ENCODE peak calls at places on chromosomes 4 and X, in six cellular contexts. One of them, this sample, is unnamed.

GRCh38 chr4:155722816-155723499 is 35.9 kb upstream of the GUCY1B1 start:
- DNase-seq in OCI-LY7: no peak
- DNase-seq in uterus: no peak
- DNase-seq in suprapubic skin: no peak
- DNase-seq in fibroblast of the conjunctiva: peak; percentile 54
- DNase-seq in iris pigment epithelial cell: peak; percentile 54
- DNase-seq in this sample: peak; percentile 9

GRCh38 chrX:11998944-11999343 is 139.3 kb upstream of the FRMPD4 start:
- DNase-seq in suprapubic skin: no peak
- DNase-seq in OCI-LY7: no peak
- DNase-seq in iris pigment epithelial cell: no peak
- DNase-seq in uterus: no peak
- DNase-seq in fibroblast of the conjunctiva: no peak
- DNase-seq in this sample: no peak

GRCh38 chr4:8033067-8033755 is 93.5 kb upstream of the AFAP1 start:
- DNase-seq in iris pigment epithelial cell: no peak
- DNase-seq in OCI-LY7: no peak
- DNase-seq in suprapubic skin: no peak
- DNase-seq in uterus: no peak
- DNase-seq in fibroblast of the conjunctiva: no peak
- DNase-seq in this sample: no peak

GRCh38 chrX:150594584-150594983 is 26.2 kb downstream of the MTM1 start:
- DNase-seq in OCI-LY7: no peak
- DNase-seq in fibroblast of the conjunctiva: no peak
- DNase-seq in uterus: no peak
- DNase-seq in suprapubic skin: no peak
- DNase-seq in iris pigment epithelial cell: no peak
- DNase-seq in this sample: no peak

GRCh38 chrX:40094041-40094899 is 3.5 kb downstream of the BCOR start:
- DNase-seq in fibroblast of the conjunctiva: no peak
- DNase-seq in OCI-LY7: no peak
- DNase-seq in suprapubic skin: no peak
- DNase-seq in uterus: peak; percentile 60
- DNase-seq in iris pigment epithelial cell: peak; percentile 49
- DNase-seq in this sample: peak; percentile 39

GRCh38 chr4:179989975-179990374 is 2253.2 kb upstream of the TENM3 start:
- DNase-seq in OCI-LY7: peak; percentile 98
- DNase-seq in fibroblast of the conjunctiva: no peak
- DNase-seq in suprapubic skin: no peak
- DNase-seq in uterus: no peak
- DNase-seq in iris pigment epithelial cell: no peak
- DNase-seq in this sample: no peak

GRCh38 chrX:46757593-46757992 is 1.3 kb downstream of the SLC9A7 start:
- DNase-seq in OCI-LY7: peak; percentile 13
- DNase-seq in fibroblast of the conjunctiva: no peak
- DNase-seq in uterus: no peak
- DNase-seq in iris pigment epithelial cell: no peak
- DNase-seq in suprapubic skin: no peak
- DNase-seq in this sample: no peak

GRCh38 chr4:3524920-3525319 is 7.3 kb downstream of the LRPAP1 start:
- DNase-seq in OCI-LY7: no peak
- DNase-seq in fibroblast of the conjunctiva: no peak
- DNase-seq in iris pigment epithelial cell: no peak
- DNase-seq in suprapubic skin: no peak
- DNase-seq in uterus: no peak
- DNase-seq in this sample: no peak

GRCh38 chrX:21926527-21927278 is 13.8 kb upstream of the SMS start:
- DNase-seq in suprapubic skin: no peak
- DNase-seq in uterus: no peak
- DNase-seq in iris pigment epithelial cell: peak; percentile 94
- DNase-seq in fibroblast of the conjunctiva: peak; percentile 78
- DNase-seq in OCI-LY7: no peak
- DNase-seq in this sample: peak; percentile 97

GRCh38 chrX:152817082-152817744 is 13.3 kb downstream of the CETN2 start:
- DNase-seq in iris pigment epithelial cell: peak; percentile 45
- DNase-seq in fibroblast of the conjunctiva: peak; percentile 22
- DNase-seq in suprapubic skin: no peak
- DNase-seq in uterus: no peak
- DNase-seq in OCI-LY7: peak; percentile 11
- DNase-seq in this sample: peak; percentile 53

GRCh38 chrX:132171478-132171877 is 43.7 kb upstream of the FRMD7 start:
- DNase-seq in uterus: no peak
- DNase-seq in suprapubic skin: no peak
- DNase-seq in iris pigment epithelial cell: no peak
- DNase-seq in fibroblast of the conjunctiva: no peak
- DNase-seq in OCI-LY7: peak; percentile 0
- DNase-seq in this sample: peak; percentile 3

GRCh38 chr4:171721937-171722336 is 91.3 kb upstream of the GALNTL6 start:
- DNase-seq in suprapubic skin: no peak
- DNase-seq in uterus: no peak
- DNase-seq in fibroblast of the conjunctiva: no peak
- DNase-seq in OCI-LY7: no peak
- DNase-seq in iris pigment epithelial cell: no peak
- DNase-seq in this sample: no peak

GRCh38 chr4:137632842-137633241 is 100.5 kb upstream of the PCDH18 start:
- DNase-seq in OCI-LY7: no peak
- DNase-seq in uterus: no peak
- DNase-seq in iris pigment epithelial cell: no peak
- DNase-seq in fibroblast of the conjunctiva: no peak
- DNase-seq in suprapubic skin: no peak
- DNase-seq in this sample: no peak

GRCh38 chrX:65581661-65582339 is 47.2 kb upstream of the LAS1L start:
- DNase-seq in fibroblast of the conjunctiva: peak; percentile 31
- DNase-seq in OCI-LY7: peak; percentile 63
- DNase-seq in suprapubic skin: no peak
- DNase-seq in iris pigment epithelial cell: peak; percentile 43
- DNase-seq in uterus: peak; percentile 70
- DNase-seq in this sample: peak; percentile 71

GRCh38 chr4:3411676-3412075 is 30.1 kb upstream of the HGFAC start:
- DNase-seq in OCI-LY7: no peak
- DNase-seq in iris pigment epithelial cell: no peak
- DNase-seq in suprapubic skin: peak; percentile 69
- DNase-seq in uterus: no peak
- DNase-seq in fibroblast of the conjunctiva: no peak
- DNase-seq in this sample: no peak

GRCh38 chrX:13463608-13464007 is 105.8 kb upstream of the EGFL6 start:
- DNase-seq in uterus: peak; percentile 78
- DNase-seq in fibroblast of the conjunctiva: peak; percentile 73
- DNase-seq in iris pigment epithelial cell: peak; percentile 95
- DNase-seq in suprapubic skin: no peak
- DNase-seq in OCI-LY7: peak; percentile 68
- DNase-seq in this sample: peak; percentile 96

GRCh38 chr4:48877827-48878535 is 28.6 kb downstream of the OCIAD2 start:
- DNase-seq in iris pigment epithelial cell: no peak
- DNase-seq in OCI-LY7: peak; percentile 33
- DNase-seq in suprapubic skin: no peak
- DNase-seq in fibroblast of the conjunctiva: no peak
- DNase-seq in uterus: no peak
- DNase-seq in this sample: no peak

GRCh38 chrX:34653811-34654210 is 3.3 kb downstream of the TMEM47 start:
- DNase-seq in suprapubic skin: no peak
- DNase-seq in OCI-LY7: no peak
- DNase-seq in fibroblast of the conjunctiva: no peak
- DNase-seq in iris pigment epithelial cell: peak; percentile 32
- DNase-seq in uterus: no peak
- DNase-seq in this sample: peak; percentile 50

GRCh38 chr4:8453957-8454356 is 13.4 kb downstream of the TRMT44 start:
- DNase-seq in suprapubic skin: no peak
- DNase-seq in uterus: no peak
- DNase-seq in iris pigment epithelial cell: no peak
- DNase-seq in OCI-LY7: no peak
- DNase-seq in fibroblast of the conjunctiva: no peak
- DNase-seq in this sample: no peak

GRCh38 chr4:173191623-173192041 is 23.0 kb downstream of the GALNT7 start:
- DNase-seq in suprapubic skin: no peak
- DNase-seq in OCI-LY7: no peak
- DNase-seq in uterus: no peak
- DNase-seq in fibroblast of the conjunctiva: no peak
- DNase-seq in iris pigment epithelial cell: peak; percentile 42
- DNase-seq in this sample: peak; percentile 62

GRCh38 chr4:83387922-83388676 is 53.5 kb upstream of the HPSE start:
- DNase-seq in fibroblast of the conjunctiva: no peak
- DNase-seq in suprapubic skin: no peak
- DNase-seq in OCI-LY7: peak; percentile 63
- DNase-seq in iris pigment epithelial cell: no peak
- DNase-seq in uterus: no peak
- DNase-seq in this sample: peak; percentile 10

GRCh38 chrX:153643431-153644351 is 3.3 kb upstream of the DUSP9 start:
- DNase-seq in uterus: peak; percentile 7
- DNase-seq in OCI-LY7: no peak
- DNase-seq in fibroblast of the conjunctiva: no peak
- DNase-seq in suprapubic skin: no peak
- DNase-seq in iris pigment epithelial cell: no peak
- DNase-seq in this sample: peak; percentile 8

GRCh38 chr4:158259955-158260575 is 49.8 kb downstream of the TMEM144 start:
- DNase-seq in iris pigment epithelial cell: peak; percentile 9
- DNase-seq in OCI-LY7: peak; percentile 29
- DNase-seq in suprapubic skin: no peak
- DNase-seq in uterus: no peak
- DNase-seq in fibroblast of the conjunctiva: peak; percentile 24
- DNase-seq in this sample: peak; percentile 55

GRCh38 chrX:153781428-153782047 is 697 bp downstream of the SRPK3 start:
- DNase-seq in suprapubic skin: no peak
- DNase-seq in uterus: no peak
- DNase-seq in fibroblast of the conjunctiva: no peak
- DNase-seq in iris pigment epithelial cell: no peak
- DNase-seq in OCI-LY7: no peak
- DNase-seq in this sample: no peak

GRCh38 chrX:107672955-107673378 is 44.7 kb downstream of the PRPS1 start:
- DNase-seq in fibroblast of the conjunctiva: peak; percentile 64
- DNase-seq in suprapubic skin: peak; percentile 89
- DNase-seq in iris pigment epithelial cell: peak; percentile 87
- DNase-seq in OCI-LY7: peak; percentile 83
- DNase-seq in uterus: peak; percentile 90
- DNase-seq in this sample: peak; percentile 91

GRCh38 chrX:53081925-53082772 is at the start of gene TSPYL2:
- DNase-seq in iris pigment epithelial cell: peak; percentile 97
- DNase-seq in fibroblast of the conjunctiva: peak; percentile 92
- DNase-seq in uterus: peak; percentile 95
- DNase-seq in OCI-LY7: peak; percentile 91
- DNase-seq in suprapubic skin: peak; percentile 96
- DNase-seq in this sample: peak; percentile 98

GRCh38 chr4:1215347-1216075 is 33.4 kb downstream of the CTBP1 start:
- DNase-seq in suprapubic skin: no peak
- DNase-seq in uterus: peak; percentile 70
- DNase-seq in iris pigment epithelial cell: no peak
- DNase-seq in fibroblast of the conjunctiva: no peak
- DNase-seq in OCI-LY7: peak; percentile 94
- DNase-seq in this sample: no peak

This sample was measured in cardiac fibroblast.